ENCODE peak calls at places on chromosomes 3 and 15, in seven cellular contexts. I, O, T, U, D, R and K are unnamed samples.

GRCh38 chr3:185103359-185104127 is 49.3 kb downstream of the C3orf70 start:
- DNase-seq in I (no peak), O (no peak), T (no peak), U (no peak), D (no peak), R (no peak), K (no peak)

GRCh38 chr15:58460872-58461271 is 29.1 kb downstream of the LIPC start:
- DNase-seq in I (no peak), O (no peak), T (no peak), U (no peak), D (no peak), R (no peak), K (no peak)

GRCh38 chr3:81352867-81353266 is 408.6 kb downstream of the GBE1 start:
- DNase-seq in I (no peak), O (peak; percentile 12), T (no peak), U (no peak), D (no peak), R (peak; percentile 73), K (no peak)

GRCh38 chr15:44738340-44738984 is 2.1 kb downstream of the TRIM69 start:
- DNase-seq in I (no peak), O (peak; percentile 65), T (no peak), U (no peak), D (peak; percentile 67), R (peak; percentile 77), K (no peak)

GRCh38 chr3:149621218-149622005 is 36.4 kb downstream of the WWTR1 start:
- DNase-seq in I (no peak), O (peak; percentile 95), T (no peak), U (no peak), D (no peak), R (peak; percentile 92), K (no peak)

GRCh38 chr15:92294759-92295158 is 98.9 kb upstream of the ST8SIA2 start:
- DNase-seq in I (no peak), O (no peak), T (no peak), U (no peak), D (no peak), R (no peak), K (no peak)

GRCh38 chr3:195458188-195458800 is 15.5 kb upstream of the ACAP2 start:
- DNase-seq in I (no peak), O (no peak), T (no peak), U (no peak), D (peak; percentile 23), R (peak; percentile 76), K (no peak)

GRCh38 chr3:114380233-114380645 is 86.4 kb downstream of the TIGIT start:
- DNase-seq in I (peak; percentile 26), O (peak; percentile 94), T (no peak), U (peak; percentile 83), D (no peak), R (peak; percentile 94), K (no peak)

GRCh38 chr3:47250309-47251060 is 32.1 kb downstream of the KIF9 start:
- DNase-seq in I (no peak), O (peak; percentile 33), T (no peak), U (no peak), D (peak; percentile 54), R (peak; percentile 30), K (no peak)

GRCh38 chr3:127208483-127209100 is 15.7 kb downstream of the PRR23E start:
- DNase-seq in I (no peak), O (no peak), T (no peak), U (peak; percentile 53), D (no peak), R (no peak), K (no peak)

GRCh38 chr3:43726511-43726910 is 35.8 kb downstream of the ABHD5 start:
- DNase-seq in I (no peak), O (peak; percentile 66), T (no peak), U (no peak), D (no peak), R (peak; percentile 38), K (no peak)

GRCh38 chr3:133428552-133428951 is 28.7 kb downstream of the BFSP2 start:
- DNase-seq in I (no peak), O (no peak), T (no peak), U (no peak), D (no peak), R (no peak), K (no peak)

GRCh38 chr3:65118279-65118678 is 430.5 kb upstream of the ADAMTS9 start:
- DNase-seq in I (no peak), O (no peak), T (no peak), U (no peak), D (no peak), R (no peak), K (no peak)

GRCh38 chr3:114861666-114862065 is 285.4 kb downstream of the ZBTB20 start:
- DNase-seq in I (no peak), O (peak; percentile 10), T (no peak), U (no peak), D (no peak), R (no peak), K (no peak)

GRCh38 chr3:5115506-5116162 is 6.5 kb upstream of the ARL8B start:
- DNase-seq in I (no peak), O (peak; percentile 57), T (no peak), U (no peak), D (no peak), R (no peak), K (no peak)

GRCh38 chr3:27317096-27317495 is 52.1 kb downstream of the NEK10 start:
- DNase-seq in I (no peak), O (no peak), T (no peak), U (no peak), D (no peak), R (no peak), K (no peak)

GRCh38 chr3:88038561-88038960 is 20.2 kb downstream of the CGGBP1 start:
- DNase-seq in I (no peak), O (peak; percentile 65), T (no peak), U (no peak), D (no peak), R (peak; percentile 78), K (no peak)

GRCh38 chr3:4845882-4846281 is 133.4 kb upstream of the BHLHE40 start:
- DNase-seq in I (no peak), O (no peak), T (no peak), U (no peak), D (no peak), R (no peak), K (no peak)

GRCh38 chr3:40996382-40996781 is 202.9 kb upstream of the CTNNB1 start:
- DNase-seq in I (no peak), O (no peak), T (no peak), U (no peak), D (no peak), R (no peak), K (no peak)

GRCh38 chr3:188272481-188273372 is 118.8 kb downstream of the LPP start:
- DNase-seq in I (no peak), O (peak; percentile 96), T (peak; percentile 94), U (no peak), D (no peak), R (peak; percentile 90), K (no peak)

GRCh38 chr3:51961011-51961410 is 5.8 kb downstream of the GPR62 start:
- DNase-seq in I (no peak), O (no peak), T (no peak), U (peak; percentile 62), D (no peak), R (no peak), K (no peak)

GRCh38 chr3:41155834-41156233 is 43.5 kb upstream of the CTNNB1 start:
- DNase-seq in I (no peak), O (no peak), T (no peak), U (no peak), D (no peak), R (no peak), K (no peak)

GRCh38 chr15:28885630-28886430 is at the start of gene APBA2:
- DNase-seq in I (peak; percentile 49), O (peak; percentile 9), T (no peak), U (no peak), D (no peak), R (peak; percentile 48), K (no peak)

GRCh38 chr3:23479026-23479425 is 275.9 kb downstream of the UBE2E2 start:
- DNase-seq in I (no peak), O (no peak), T (no peak), U (no peak), D (no peak), R (no peak), K (no peak)

GRCh38 chr3:171994646-171995441 is 44.5 kb upstream of the FNDC3B start:
- DNase-seq in I (no peak), O (peak; percentile 98), T (no peak), U (no peak), D (no peak), R (peak; percentile 91), K (no peak)

GRCh38 chr3:20246662-20247061 is 60.7 kb upstream of the SGO1 start:
- DNase-seq in I (no peak), O (no peak), T (no peak), U (no peak), D (no peak), R (no peak), K (no peak)
- TF ChIP-seq CTCF in I (no peak), O (no peak), T (no peak), U (no peak), D (no peak), R (no peak), K (no peak)

GRCh38 chr3:140206196-140207040 is 271.4 kb downstream of the CLSTN2 start:
- DNase-seq in I (no peak), O (peak; percentile 60), T (no peak), U (no peak), D (no peak), R (peak; percentile 51), K (no peak)
- TF ChIP-seq CTCF in I (peak; percentile 42), O (no peak), T (no peak), U (peak; percentile 33), D (no peak), R (peak; percentile 38), K (no peak)

DNA sequence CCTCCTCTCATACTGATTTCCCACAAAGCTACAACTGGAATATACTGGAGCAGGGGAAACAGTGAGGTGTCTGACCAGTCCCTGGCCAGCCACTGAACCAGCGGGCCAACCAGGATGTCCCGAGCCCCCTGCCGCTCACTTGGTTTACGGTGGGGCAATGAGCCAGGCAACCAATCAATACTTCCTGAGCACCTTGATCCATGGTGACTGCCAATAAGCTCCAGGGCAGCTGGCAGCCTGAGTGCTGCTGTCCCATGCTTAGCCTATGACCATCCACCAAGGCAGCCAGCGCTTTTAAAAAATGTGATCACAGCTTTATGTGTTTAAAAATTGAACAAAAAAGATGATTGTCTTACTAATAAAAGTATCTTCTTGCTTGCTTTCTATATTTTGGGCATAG is 4.2 kb downstream of the SCN10A start:
- DNase-seq in I (no peak), O (no peak), T (no peak), U (no peak), D (no peak), R (no peak), K (no peak)
- TF ChIP-seq CTCF in I (no peak), O (no peak), T (no peak), U (no peak), D (no peak), R (no peak), K (no peak)

GRCh38 chr15:67104453-67104852 is 39.1 kb downstream of the SMAD3 start:
- DNase-seq in I (no peak), O (no peak), T (no peak), U (no peak), D (no peak), R (no peak), K (no peak)

GRCh38 chr15:67103869-67104268 is 38.5 kb downstream of the SMAD3 start:
- DNase-seq in I (no peak), O (no peak), T (no peak), U (no peak), D (no peak), R (no peak), K (no peak)

GRCh38 chr15:67106764-67107013 is 41.3 kb downstream of the SMAD3 start:
- DNase-seq in I (no peak), O (no peak), T (no peak), U (no peak), D (no peak), R (no peak), K (no peak)

GRCh38 chr15:67105991-67106763 is 40.8 kb downstream of the SMAD3 start:
- DNase-seq in I (no peak), O (no peak), T (no peak), U (no peak), D (no peak), R (no peak), K (no peak)

GRCh38 chr15:67105065-67105951 is 39.9 kb downstream of the SMAD3 start:
- DNase-seq in I (no peak), O (peak; percentile 99), T (no peak), U (no peak), D (no peak), R (peak; percentile 96), K (no peak)
- TF ChIP-seq CTCF in I (no peak), O (peak; percentile 20), T (no peak), U (no peak), D (no peak), R (peak; percentile 18), K (no peak)